ENCODE peak calls at places on chromosomes 11 and 22, in six cellular contexts. A, N, Q, T, O and U are unnamed samples.

GRCh38 chr22:19743626-19744025 is 17.0 kb upstream of the TBX1 start:
- DNase-seq in A (no peak), Q (no peak), T (no peak), O (no peak), N (no peak), U (no peak)

GRCh38 chr11:12505183-12505582 is 127.8 kb downstream of the PARVA start:
- DNase-seq in T (no peak), O (no peak), Q (no peak), A (no peak), N (no peak), U (no peak)

GRCh38 chr22:47285981-47286380 is 523.5 kb downstream of the TBC1D22A start:
- DNase-seq in N (no peak), O (no peak), T (no peak), Q (no peak), A (no peak), U (no peak)

GRCh38 chr11:1455763-1456060 is 30.9 kb downstream of the MOB2 start:
- DNase-seq in T (no peak), N (no peak), Q (no peak), A (no peak), O (no peak), U (no peak)

GRCh38 chr11:2807801-2808241 is 77.8 kb downstream of the CDKN1C start:
- DNase-seq in Q (peak), T (peak), N (no peak), A (peak), O (peak), U (no peak)

GRCh38 chr11:66155387-66156073 is 85.5 kb downstream of the PACS1 start:
- DNase-seq in A (no peak), O (no peak), Q (no peak), N (no peak), T (no peak), U (no peak)

GRCh38 chr11:16293204-16293681 is 63.1 kb downstream of the SOX6 start:
- DNase-seq in Q (no peak), A (no peak), N (peak), T (no peak), O (no peak), U (no peak)

GRCh38 chr11:66743271-66743968 is 14.4 kb upstream of the SPTBN2 start:
- DNase-seq in O (no peak), A (no peak), Q (no peak), N (no peak), T (no peak), U (peak)

GRCh38 chr11:23288001-23288783 is 427.9 kb upstream of the CCDC179 start:
- DNase-seq in Q (no peak), T (no peak), N (no peak), O (no peak), A (no peak), U (peak)

GRCh38 chr22:31329453-31330215 is 16.5 kb downstream of the PATZ1 start:
- DNase-seq in Q (no peak), A (no peak), O (no peak), N (no peak), T (no peak), U (no peak)

GRCh38 chr11:102530558-102530957 is at the start of gene MMP7:
- DNase-seq in A (no peak), T (no peak), Q (no peak), N (no peak), O (no peak), U (no peak)

GRCh38 chr11:17230867-17231851 is 23.4 kb upstream of the PIK3C2A start:
- DNase-seq in T (no peak), O (no peak), N (no peak), A (no peak), Q (no peak), U (no peak)

GRCh38 chr11:114316980-114317675 is 20.9 kb downstream of the NNMT start:
- DNase-seq in T (no peak), N (no peak), O (no peak), A (peak), Q (no peak), U (no peak)

GRCh38 chr11:114317738-114318137 is 21.5 kb downstream of the NNMT start:
- DNase-seq in Q (no peak), O (peak), N (peak), A (peak), T (no peak), U (no peak)

GRCh38 chr11:114318361-114318760 is 22.2 kb downstream of the NNMT start:
- DNase-seq in T (no peak), Q (no peak), N (no peak), O (no peak), A (no peak), U (no peak)

GRCh38 chr11:114314096-114314495 is 17.9 kb downstream of the NNMT start:
- DNase-seq in N (no peak), A (no peak), Q (no peak), T (no peak), O (no peak), U (no peak)

DNA sequence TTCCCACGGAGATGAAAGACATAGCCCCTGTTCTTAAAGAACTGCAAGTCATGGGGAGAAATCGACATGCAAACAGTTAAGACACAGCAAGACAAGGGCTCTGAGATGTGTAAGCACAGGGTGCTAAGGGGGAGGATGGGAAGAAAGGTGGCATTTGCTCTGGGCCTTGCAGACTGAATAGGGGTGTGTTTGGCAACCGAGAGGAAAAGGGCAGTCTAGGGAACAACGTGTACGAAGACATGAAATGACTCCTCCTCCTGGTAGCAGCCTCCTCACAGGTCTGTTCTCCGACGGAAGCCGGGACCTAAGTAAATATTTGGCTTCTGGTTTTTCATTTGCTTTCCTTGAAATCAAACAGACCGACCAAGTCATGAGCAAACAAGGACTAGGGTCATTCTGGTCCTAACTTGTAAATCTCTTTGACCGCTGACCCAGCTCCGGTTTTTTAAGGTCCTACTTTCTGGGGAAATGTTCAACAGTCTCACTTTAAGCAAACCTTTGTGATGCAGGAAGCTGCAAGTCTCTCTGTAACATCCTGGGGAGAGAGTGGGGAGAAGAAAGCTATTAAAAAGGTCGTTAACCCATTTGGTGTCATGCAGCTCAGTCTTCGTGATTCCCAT is 19.7 kb downstream of the NNMT start:
- DNase-seq in O (no peak), N (peak), A (no peak), T (no peak), Q (no peak), U (no peak)
- TF ChIP-seq POLR2A in O (no peak), N (no peak), A (no peak), T (no peak), Q (no peak), U (no peak)

DNA sequence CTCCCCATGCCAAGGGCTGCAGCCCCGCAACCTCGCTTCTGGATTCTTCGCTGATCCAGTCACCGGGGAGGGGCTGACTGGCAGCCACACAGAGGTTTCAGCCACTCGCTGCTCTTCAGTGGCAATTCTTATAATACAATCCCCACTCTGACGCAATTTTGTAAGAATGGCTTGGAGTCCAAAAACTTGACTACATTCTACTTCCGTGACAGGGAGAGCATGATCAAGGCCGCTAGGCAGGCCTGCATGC is 14.9 kb downstream of the PPM1F start:
- DNase-seq in A (no peak), T (no peak), O (no peak), Q (no peak), N (no peak), U (peak)
- H3K4me3 ChIP-seq in A (peak), T (peak), O (peak), Q (peak), N (peak), U (no peak)

GRCh38 chr11:125073616-125074483 is 10.7 kb downstream of the SLC37A2 start:
- DNase-seq in T (peak), O (no peak), A (no peak), N (no peak), Q (no peak), U (peak)

GRCh38 chr11:125072961-125073590 is 10.0 kb downstream of the SLC37A2 start:
- DNase-seq in Q (no peak), A (no peak), O (no peak), T (peak), N (no peak), U (peak)

GRCh38 chr11:125071831-125072209 is 8.7 kb downstream of the SLC37A2 start:
- DNase-seq in A (no peak), T (peak), O (no peak), Q (no peak), N (no peak), U (no peak)

GRCh38 chr11:125071408-125071807 is 8.3 kb downstream of the SLC37A2 start:
- DNase-seq in T (peak), Q (no peak), A (no peak), N (no peak), O (no peak), U (no peak)

DNA sequence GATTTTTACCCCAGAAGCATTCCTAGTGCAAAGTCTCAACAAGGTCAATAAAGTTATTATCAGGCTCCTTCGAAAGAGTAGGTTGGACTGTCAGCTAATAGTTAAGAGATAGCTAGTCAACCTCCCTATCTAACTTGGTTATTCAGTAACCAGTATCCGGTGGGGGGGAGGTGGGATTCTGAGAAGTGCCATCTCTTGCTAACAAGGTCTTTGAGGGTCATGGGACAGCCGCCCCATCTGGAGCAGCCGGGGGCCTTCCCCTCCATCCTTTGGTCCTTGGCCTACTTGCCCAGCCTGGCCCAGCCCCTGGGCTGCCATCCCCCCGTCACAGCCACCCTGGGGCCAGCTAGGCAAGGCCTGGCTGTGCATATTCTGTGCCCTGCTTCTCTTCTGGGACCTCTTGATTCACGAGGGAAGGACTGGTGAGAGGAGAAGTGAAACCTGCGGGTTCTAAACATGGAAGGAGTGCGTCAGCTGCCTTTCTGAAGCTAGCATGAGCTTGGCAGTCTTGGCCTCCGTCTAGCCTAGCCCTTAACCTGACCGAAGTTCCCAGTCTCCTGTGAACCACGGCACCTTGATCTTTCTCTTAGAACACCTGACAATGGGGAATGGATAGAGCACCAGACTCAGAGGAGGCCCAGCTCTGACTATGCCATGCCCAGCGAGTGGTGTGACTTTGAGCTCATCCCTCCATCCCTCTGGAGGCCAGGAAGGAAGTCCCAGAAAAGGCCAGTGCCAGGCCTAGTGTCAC is 9.3 kb downstream of the SLC37A2 start:
- DNase-seq in Q (no peak), T (peak), O (no peak), N (no peak), A (no peak), U (no peak)
- TF ChIP-seq POLR2A in Q (no peak), T (no peak), O (no peak), N (no peak), A (no peak), U (no peak)

GRCh38 chr11:73758451-73758850 is 2.4 kb downstream of the RAB6A start:
- DNase-seq in O (no peak), N (no peak), Q (no peak), T (no peak), A (no peak), U (no peak)
- H3K4me3 ChIP-seq in O (peak), N (no peak), Q (no peak), T (no peak), A (no peak), U (no peak)

DNA sequence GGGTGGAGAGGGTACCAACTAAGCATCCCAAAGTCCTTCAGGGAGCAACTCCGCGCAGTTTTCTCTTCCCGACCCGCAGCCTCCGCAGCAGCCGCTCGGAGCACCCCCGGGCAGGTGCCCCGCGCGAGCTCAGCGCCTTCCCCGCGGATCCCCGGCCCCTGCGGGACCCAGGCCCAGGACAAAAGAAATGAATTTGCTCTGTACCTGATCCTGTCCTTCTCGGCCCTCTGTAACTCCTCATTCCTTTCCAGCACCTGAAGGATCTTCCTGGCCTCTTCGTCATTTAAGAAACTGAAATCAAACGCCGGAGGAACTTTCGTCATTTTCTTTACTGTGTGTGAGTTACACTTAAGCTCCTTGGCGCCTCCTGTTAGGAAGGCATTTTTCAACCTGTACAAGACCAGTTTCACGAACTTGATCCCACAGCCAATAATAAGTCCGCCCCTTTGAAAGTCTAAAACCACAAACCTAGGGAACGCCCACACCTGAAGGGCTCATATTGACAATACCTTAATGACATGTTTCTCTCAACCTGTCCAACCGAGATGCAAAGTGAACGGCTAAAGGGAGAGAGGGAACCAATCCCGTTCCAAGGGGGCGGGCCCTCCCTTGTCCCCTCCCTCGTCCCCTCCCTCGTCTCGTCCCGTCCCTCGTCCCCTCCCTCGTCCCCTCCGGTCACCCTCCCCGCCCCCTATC is at the start of gene EXPH5:
- DNase-seq in A (peak), O (peak), T (peak), Q (peak), N (peak), U (peak)
- TF ChIP-seq POLR2A in A (no peak), O (no peak), T (no peak), Q (no peak), N (peak), U (no peak)

GRCh38 chr22:35995772-35996171 is 32.9 kb downstream of the RBFOX2 start:
- DNase-seq in A (peak), N (no peak), O (peak), T (no peak), Q (peak), U (peak)
- H3K4me3 ChIP-seq in A (no peak), N (no peak), O (no peak), T (no peak), Q (no peak), U (no peak)

DNA sequence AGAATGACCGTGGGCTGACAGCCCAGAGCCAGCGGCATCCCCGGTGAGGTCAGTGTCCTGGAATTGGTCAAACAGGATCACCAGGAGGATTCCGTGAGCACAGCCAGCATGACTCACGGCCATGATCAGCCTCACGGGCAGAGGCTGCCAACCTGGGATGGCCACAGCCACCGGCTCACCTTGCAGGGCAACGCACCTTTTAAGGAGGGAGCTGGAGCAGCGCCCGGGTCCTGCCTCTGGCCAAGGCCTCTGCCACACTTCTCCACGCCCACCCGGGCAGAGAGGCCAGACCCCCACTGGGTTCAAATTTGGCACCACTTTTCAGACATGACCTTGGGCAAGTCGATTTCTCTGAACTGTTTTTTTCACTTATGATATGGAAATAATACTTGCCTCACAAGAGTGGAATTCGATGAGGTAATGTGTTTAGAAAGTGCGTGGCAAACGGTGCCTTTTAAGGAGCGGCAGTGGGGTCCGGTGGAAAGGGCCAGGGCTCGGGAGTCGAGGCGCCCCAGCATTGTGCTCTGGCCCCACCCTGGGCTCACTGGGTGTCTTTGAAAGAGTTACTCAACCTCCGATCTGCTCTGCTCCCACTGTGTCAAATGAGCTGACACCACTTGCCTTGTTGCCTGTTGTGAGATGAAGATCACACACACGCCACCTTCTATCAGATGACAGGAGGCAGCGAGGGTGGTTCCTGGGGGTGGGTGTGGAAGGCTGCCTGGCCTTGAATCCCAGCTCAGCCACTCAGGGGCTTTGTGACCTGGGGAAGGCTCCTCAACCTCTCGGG is 16.0 kb downstream of the TXN2 start:
- DNase-seq in T (peak), N (no peak), Q (no peak), A (peak), O (peak), U (no peak)
- TF ChIP-seq POLR2A in T (no peak), N (no peak), Q (no peak), A (no peak), O (peak), U (no peak)

DNA sequence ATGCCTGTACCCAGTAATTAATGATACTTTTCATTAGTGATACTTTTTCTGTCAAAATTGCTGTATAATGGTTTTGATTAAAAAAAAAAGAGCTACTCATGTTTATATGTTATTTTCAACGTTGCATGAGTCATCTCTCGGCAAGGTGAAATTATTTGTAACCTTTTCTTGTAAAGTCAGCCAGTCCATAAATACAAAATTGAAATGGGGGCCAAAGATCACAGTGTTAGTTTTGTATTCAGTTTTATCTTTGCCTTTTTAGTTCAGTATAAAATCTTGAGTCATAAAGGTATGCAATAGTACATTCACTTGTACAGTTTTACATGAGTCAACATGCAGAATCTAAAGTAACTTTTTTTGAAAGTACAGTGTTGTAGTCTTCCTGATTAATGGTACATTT is 4.3 kb downstream of the ARHGEF12 start:
- DNase-seq in A (no peak), T (no peak), O (no peak), N (no peak), Q (no peak), U (no peak)
- H3K4me3 ChIP-seq in A (peak), T (no peak), O (peak), N (peak), Q (no peak), U (no peak)

DNA sequence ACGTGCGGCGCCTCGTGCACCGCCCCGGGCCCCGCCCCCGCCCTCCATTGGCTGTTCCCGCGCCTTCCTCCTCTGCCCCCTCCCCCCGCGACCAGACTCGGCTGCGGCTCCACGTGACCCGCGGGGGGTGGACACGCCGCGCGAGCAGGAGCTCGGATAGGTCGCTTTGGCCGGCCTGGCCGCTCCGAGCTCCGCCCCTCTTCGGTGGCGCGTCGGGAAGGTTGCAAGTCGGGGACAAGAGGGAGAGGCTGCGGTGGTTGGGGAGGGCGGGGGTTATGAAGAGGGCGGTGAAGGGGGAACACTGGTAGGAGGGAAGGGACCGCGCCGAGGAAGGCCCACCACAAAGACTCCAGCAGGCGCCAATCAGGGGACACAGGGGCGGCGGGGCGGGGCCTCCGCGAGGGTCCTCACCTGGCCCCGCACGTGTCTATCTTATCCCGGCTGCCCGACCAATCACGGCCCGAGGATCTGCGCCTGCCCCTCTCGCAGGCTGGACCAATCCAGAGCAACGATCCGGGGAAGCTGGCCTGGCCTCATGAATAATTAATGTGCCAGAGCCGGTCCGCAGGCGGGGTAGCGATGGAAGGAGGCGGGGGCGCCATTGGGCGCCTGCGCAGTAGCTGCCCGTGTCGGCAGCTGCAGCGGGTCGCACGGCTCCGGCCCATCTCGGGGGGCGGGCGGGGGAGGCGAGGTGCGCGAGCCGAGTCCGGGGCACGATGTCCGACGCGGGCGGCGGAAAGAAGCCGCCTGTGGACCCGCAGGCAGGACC is at the start of gene TEF:
- DNase-seq in O (peak), A (peak), Q (peak), T (peak), N (peak), U (peak)
- TF ChIP-seq POLR2A in O (peak), A (peak), Q (peak), T (no peak), N (peak), U (peak)

GRCh38 chr11:117814766-117815261 is 9.7 kb downstream of the FXYD2 start:
- DNase-seq in N (no peak), O (no peak), A (no peak), T (peak), Q (peak), U (peak)
- H3K4me3 ChIP-seq in N (no peak), O (no peak), A (no peak), T (no peak), Q (no peak), U (no peak)